ENCODE peak calls at places on chromosomes 16 and 17, in four cellular contexts. P, S, N and B are unnamed samples.
A peak's percentile ranks its signal among the peaks of the same experiment; 100 is the strongest.

GRCh38 chr16:12944300-12944699 is 42.9 kb downstream of the SHISA9 start:
- DNase-seq in N (no peak), S (no peak), P (no peak), B (no peak)

GRCh38 chr17:65514082-65514481 is 47.4 kb downstream of the AXIN2 start:
- DNase-seq in N (no peak), P (no peak), S (no peak), B (no peak)

GRCh38 chr17:78957076-78957475 is 22.6 kb downstream of the LGALS3BP start:
- DNase-seq in S (no peak), P (no peak), N (no peak), B (no peak)

GRCh38 chr17:45749831-45750335 is 34.2 kb upstream of the CRHR1 start:
- DNase-seq in N (no peak), P (no peak), S (no peak), B (no peak)

GRCh38 chr17:16980061-16980460 is 8.1 kb upstream of the TNFRSF13B start:
- DNase-seq in N (no peak), S (no peak), P (no peak), B (no peak)

GRCh38 chr17:50918933-50919296 is 52.8 kb upstream of the TOB1 start:
- DNase-seq in S (no peak), P (no peak), N (no peak), B (no peak)

GRCh38 chr16:46948548-46949166 is 24.8 kb downstream of the DNAJA2 start:
- DNase-seq in P (no peak), S (no peak), N (no peak), B (no peak)

GRCh38 chr17:81519284-81520020 is 6.9 kb upstream of the ACTG1 start:
- DNase-seq in N (no peak), P (peak; percentile 59), S (peak; percentile 53), B (no peak)

GRCh38 chr17:39755550-39756375 is 18.0 kb downstream of the GRB7 start:
- DNase-seq in S (no peak), N (no peak), P (peak; percentile 37), B (no peak)

GRCh38 chr17:82299452-82299851 is 18.0 kb downstream of the CD7 start:
- DNase-seq in S (no peak), P (no peak), N (no peak), B (no peak)

GRCh38 chr17:54948380-54948779 is 20.1 kb downstream of the COX11 start:
- DNase-seq in S (no peak), P (no peak), N (no peak), B (no peak)

GRCh38 chr16:1929105-1929504 is 10.9 kb upstream of the HS3ST6 start:
- DNase-seq in N (no peak), P (no peak), S (peak; percentile 44), B (peak; percentile 54)

GRCh38 chr17:29140631-29141483 is 39.3 kb downstream of the MYO18A start:
- DNase-seq in P (peak; percentile 40), N (no peak), S (peak; percentile 89), B (no peak)
- H3K27ac ChIP-seq in P (peak overlapping the region; percentile 54), N (peak overlapping the region; percentile 79), S (peak overlapping the region; percentile 99), B (no peak overlapping the region)

DNA sequence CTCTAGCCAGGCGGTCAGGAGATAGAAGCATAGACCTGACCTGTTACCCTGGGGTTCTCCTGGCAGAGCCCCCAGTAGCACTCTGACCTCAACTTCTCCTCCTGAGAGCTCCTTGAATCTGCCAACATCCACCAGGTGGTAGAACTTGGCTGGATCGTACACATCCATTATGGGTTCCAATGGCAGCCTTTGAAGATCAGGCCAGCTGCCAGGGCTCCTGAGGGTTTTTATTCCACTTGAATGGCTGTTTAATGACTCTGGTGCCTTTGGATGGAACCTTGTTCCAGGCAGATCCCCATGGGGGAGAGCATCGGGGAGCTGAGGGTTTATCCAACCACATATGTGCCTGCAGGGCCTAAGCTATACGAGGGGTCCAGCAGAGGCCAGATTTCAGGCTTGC is 47.1 kb upstream of the CLEC19A start:
- DNase-seq in P (no peak), N (no peak), S (no peak), B (no peak)
- H3K9me3 ChIP-seq in P (no peaks in the 10 kb centered on the region), N (peaks cover 16% of the 10 kb centered on the region), S (no peaks in the 10 kb centered on the region), B (peaks cover 7% of the 10 kb centered on the region)

DNA sequence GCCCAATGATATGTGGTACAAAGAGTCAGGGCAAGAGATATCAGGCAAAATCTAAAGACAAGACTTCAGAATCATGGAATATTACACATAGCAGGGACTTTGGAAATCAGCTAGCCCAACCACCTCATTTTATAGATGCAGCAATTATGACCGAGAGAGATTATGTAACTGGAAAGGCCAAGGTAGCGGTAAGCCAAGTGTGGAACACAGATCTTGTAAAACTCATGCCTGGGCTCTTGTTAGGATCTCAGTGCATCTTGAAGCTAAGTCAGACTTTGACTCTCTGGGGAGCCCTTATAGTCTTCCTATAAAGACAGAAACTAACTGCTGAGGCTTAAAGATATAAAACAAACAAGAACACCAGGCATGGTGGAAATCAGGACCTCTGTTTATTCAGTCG is 18.6 kb downstream of the MAP2K6 start:
- DNase-seq in S (no peak), P (no peak), N (no peak), B (no peak)
- H3K27ac ChIP-seq in S (no peak overlapping the region), P (no peak overlapping the region), N (no peak overlapping the region), B (no peak overlapping the region)

GRCh38 chr16:34743115-34743514 is 1283.7 kb downstream of the TP53TG3F start:
- DNase-seq in N (no peak), S (no peak), P (no peak), B (no peak)
- H3K9me3 ChIP-seq in N (peaks cover 12% of the 10 kb centered on the region), S (peaks cover 25% of the 10 kb centered on the region), P (peaks cover 11% of the 10 kb centered on the region), B (peaks cover 3% of the 10 kb centered on the region)

GRCh38 chr17:59521465-59522126 is 43.8 kb upstream of the DHX40 start:
- DNase-seq in P (peak; percentile 35), N (no peak), S (peak; percentile 70), B (peak; percentile 76)
- H3K27ac ChIP-seq in P (no peak overlapping the region), N (no peak overlapping the region), S (no peak overlapping the region), B (no peak overlapping the region)